ENCODE peak calls at places on chromosomes 6 and 20, in six cellular contexts. T is lung microvascular endothelial cell, P is astrocyte of the spinal cord, X is Daoy, K is RKO, H is OCI-LY7. V is an unnamed sample.

GRCh38 chr6:159695984-159696383 is 2.9 kb upstream of the SOD2 start:
- DNase-seq in T (no peak), H (no peak), K (no peak), P (no peak), X (no peak), V (no peak)

GRCh38 chr20:35339007-35339406 is 46.8 kb upstream of the FAM83C start:
- DNase-seq in P (peak), T (no peak), H (no peak), K (peak), X (peak), V (no peak)

GRCh38 chr6:105207524-105208269 is 27.9 kb upstream of the POPDC3 start:
- DNase-seq in P (peak), H (no peak), T (no peak), X (peak), K (peak), V (no peak)

GRCh38 chr6:69019832-69020231 is 384.8 kb downstream of the ADGRB3 start:
- DNase-seq in K (no peak), T (no peak), P (no peak), X (no peak), H (no peak), V (no peak)

GRCh38 chr6:106516629-106517028 is 112.7 kb downstream of the RTN4IP1 start:
- DNase-seq in K (no peak), H (peak), X (no peak), P (no peak), T (no peak), V (no peak)

GRCh38 chr6:125899726-125900182 is 56.8 kb upstream of the HINT3 start:
- DNase-seq in H (no peak), P (no peak), T (no peak), X (no peak), K (no peak), V (no peak)

GRCh38 chr20:46681032-46681854 is 8.0 kb downstream of the TP53RK start:
- DNase-seq in T (peak), H (peak), P (peak), X (peak), K (peak), V (peak)

GRCh38 chr20:8076505-8077498 is 55.3 kb upstream of the PLCB1 start:
- DNase-seq in K (no peak), P (no peak), H (no peak), T (no peak), X (no peak), V (no peak)

GRCh38 chr6:132357120-132357519 is 44.2 kb downstream of the MOXD1 start:
- DNase-seq in X (no peak), K (peak), P (peak), H (no peak), T (peak), V (no peak)

GRCh38 chr20:43029161-43029560 is 160.5 kb downstream of the PTPRT start:
- DNase-seq in X (no peak), P (no peak), K (no peak), H (no peak), T (no peak), V (no peak)

GRCh38 chr6:143872211-143872610 is 7.9 kb downstream of the ZC2HC1B start:
- DNase-seq in H (no peak), P (peak), K (peak), T (peak), X (peak), V (no peak)

GRCh38 chr20:51497542-51498467 is 44.7 kb downstream of the NFATC2 start:
- DNase-seq in H (peak), X (peak), T (peak), K (no peak), P (no peak), V (peak)

GRCh38 chr6:25296980-25297379 is 17.8 kb downstream of the CARMIL1 start:
- DNase-seq in T (no peak), K (no peak), X (no peak), H (no peak), P (no peak), V (no peak)

GRCh38 chr6:158939255-158940170 is 60.5 kb downstream of the RSPH3 start:
- DNase-seq in K (no peak), X (no peak), H (no peak), P (no peak), T (no peak), V (no peak)

GRCh38 chr20:53609501-53610445 is 16.1 kb upstream of the ZNF217 start:
- DNase-seq in X (peak), K (no peak), P (peak), T (peak), H (peak), V (peak)

GRCh38 chr6:119259027-119259426 is 90.5 kb downstream of the MAN1A1 start:
- DNase-seq in T (no peak), H (no peak), X (no peak), K (no peak), P (no peak), V (no peak)

GRCh38 chr6:16199792-16200191 is 38.6 kb upstream of the GMPR start:
- DNase-seq in H (no peak), P (no peak), X (no peak), T (no peak), K (no peak), V (no peak)

GRCh38 chr20:57445298-57445697 is 54.1 kb downstream of the RBM38 start:
- DNase-seq in X (peak), P (peak), H (no peak), T (no peak), K (peak), V (no peak)

GRCh38 chr6:701696-702479 is 8.9 kb upstream of the EXOC2 start:
- DNase-seq in K (no peak), H (peak), T (no peak), X (no peak), P (no peak), V (no peak)

GRCh38 chr6:4078830-4079471 is at the start of gene FAM217A:
- DNase-seq in X (no peak), P (no peak), T (no peak), H (no peak), K (no peak), V (no peak)

GRCh38 chr6:168032383-168032760 is 34.9 kb downstream of the KIF25 start:
- DNase-seq in K (peak), T (no peak), H (no peak), P (peak), X (peak), V (no peak)

GRCh38 chr20:1663917-1664316 is 6.3 kb upstream of the SIRPG start:
- DNase-seq in X (no peak), H (no peak), T (no peak), P (no peak), K (peak), V (no peak)

GRCh38 chr6:26187981-26188635 is 100.9 kb downstream of the HFE start:
- DNase-seq in H (peak), T (no peak), X (no peak), K (peak), P (no peak), V (no peak)

GRCh38 chr6:40585661-40586269 is 1.4 kb downstream of the LRFN2 start:
- DNase-seq in K (no peak), P (no peak), T (no peak), H (no peak), X (peak), V (no peak)

GRCh38 chr20:36153204-36153603 is 1.3 kb upstream of the EPB41L1 start:
- DNase-seq in P (no peak), T (no peak), H (no peak), K (no peak), X (no peak), V (no peak)

GRCh38 chr20:20231528-20232298 is 136.2 kb upstream of the INSM1 start:
- DNase-seq in H (no peak), K (no peak), T (no peak), P (no peak), X (no peak), V (no peak)

GRCh38 chr6:44527191-44527960 is 139.9 kb downstream of the CDC5L start:
- DNase-seq in X (no peak), P (no peak), K (no peak), H (no peak), T (no peak), V (no peak)

GRCh38 chr6:132392792-132393191 is 8.5 kb downstream of the MOXD1 start:
- DNase-seq in P (no peak), K (no peak), X (no peak), H (peak), T (peak), V (no peak)

GRCh38 chr6:131635384-131636340 is 1.4 kb upstream of the ENPP3 start:
- DNase-seq in K (no peak), X (no peak), H (peak), T (no peak), P (no peak), V (no peak)

GRCh38 chr6:133817460-133818047 is 71.4 kb upstream of the TCF21 start:
- DNase-seq in X (peak), H (peak), P (no peak), T (peak), K (no peak), V (peak)

GRCh38 chr6:30480536-30481156 is 8.7 kb upstream of the HLA-E start:
- DNase-seq in H (no peak), P (no peak), X (peak), K (no peak), T (no peak), V (peak)